ENCODE peak calls at places on chromosome 11, in seven cellular contexts. W is sigmoid colon, K is breast epithelium, U is lower leg skin, Z is tibial nerve, G is A549, J is heart left ventricle. M is an unnamed sample.

GRCh38 chr11:69472766-69473519 is 8.5 kb upstream of the LINC01488 start:
- DNase-seq in J (peak; percentile 14), K (no peak), Z (no peak), W (no peak), G (no peak), U (no peak), M (no peak)

GRCh38 chr11:126686938-126687337 is 313.6 kb downstream of the KIRREL3 start:
- DNase-seq in U (no peak), J (no peak), K (no peak), Z (no peak), G (no peak), W (no peak), M (no peak)

GRCh38 chr11:70423523-70424505 is 25.5 kb downstream of the CTTN start:
- DNase-seq in K (no peak), G (peak; percentile 20), U (no peak), J (no peak), W (no peak), Z (no peak), M (peak; percentile 98)

GRCh38 chr11:110152199-110152598 is 59.0 kb downstream of the ZC3H12C start:
- DNase-seq in U (no peak), W (no peak), G (no peak), Z (no peak), K (no peak), J (no peak), M (no peak)

GRCh38 chr11:38766796-38767195 is 2168.8 kb upstream of the RAG2 start:
- DNase-seq in W (no peak), J (no peak), U (no peak), G (no peak), K (no peak), Z (no peak), M (no peak)

GRCh38 chr11:20022363-20023081 is 137.8 kb downstream of the DBX1 start:
- DNase-seq in G (peak; percentile 50), Z (no peak), K (no peak), W (no peak), J (no peak), U (no peak), M (no peak)

GRCh38 chr11:119728226-119728626 is 774 bp downstream of the NECTIN1 start:
- DNase-seq in Z (no peak), U (no peak), G (no peak), K (no peak), J (no peak), W (no peak), M (peak; percentile 44)

GRCh38 chr11:68780829-68781228 is 29.5 kb upstream of the TESMIN start:
- DNase-seq in K (no peak), G (peak; percentile 24), U (no peak), W (no peak), J (peak; percentile 83), Z (no peak), M (no peak)

GRCh38 chr11:9095421-9095820 is 4.0 kb upstream of the SCUBE2 start:
- DNase-seq in W (no peak), U (no peak), J (no peak), K (no peak), G (no peak), Z (no peak), M (no peak)

GRCh38 chr11:67396258-67396581 is 4.4 kb downstream of the RAD9A start:
- DNase-seq in W (no peak), G (no peak), J (no peak), U (no peak), Z (no peak), K (no peak), M (no peak)

GRCh38 chr11:61837411-61838005 is 9.4 kb downstream of the FADS2 start:
- DNase-seq in U (no peak), Z (no peak), G (no peak), J (peak; percentile 12), K (no peak), W (no peak), M (no peak)

GRCh38 chr11:20089796-20090653 is 70.2 kb downstream of the DBX1 start:
- DNase-seq in G (no peak), Z (no peak), J (peak; percentile 43), W (no peak), U (no peak), K (no peak), M (no peak)

GRCh38 chr11:37422511-37422910 is 824.5 kb upstream of the RAG2 start:
- DNase-seq in U (no peak), J (no peak), G (no peak), K (no peak), W (no peak), Z (no peak), M (no peak)

GRCh38 chr11:70467196-70468085 is 69.1 kb downstream of the CTTN start:
- DNase-seq in W (no peak), U (peak; percentile 43), Z (peak; percentile 56), J (peak; percentile 59), G (peak; percentile 51), K (no peak), M (peak; percentile 50)

GRCh38 chr11:47899801-47900200 is 51.7 kb upstream of the NUP160 start:
- DNase-seq in K (no peak), U (no peak), G (no peak), Z (no peak), W (no peak), J (no peak), M (no peak)

GRCh38 chr11:70142171-70142875 is 60.8 kb upstream of the FADD start:
- DNase-seq in Z (no peak), G (peak; percentile 30), U (no peak), K (no peak), J (no peak), W (no peak), M (no peak)

GRCh38 chr11:32580967-32581366 is 2.7 kb upstream of the EIF3M start:
- DNase-seq in K (no peak), Z (no peak), W (no peak), U (no peak), J (no peak), G (peak; percentile 60), M (no peak)

GRCh38 chr11:47918882-47919495 is 61.4 kb upstream of the PTPRJ start:
- DNase-seq in J (no peak), U (no peak), G (no peak), W (no peak), Z (no peak), K (no peak), M (peak; percentile 53)

GRCh38 chr11:6646040-6646439 is 9.6 kb downstream of the DCHS1 start:
- DNase-seq in J (peak; percentile 93), K (no peak), U (no peak), W (peak; percentile 82), Z (peak; percentile 66), G (no peak), M (no peak)

GRCh38 chr11:116412118-116412889 is 360.5 kb downstream of the BUD13 start:
- DNase-seq in G (peak; percentile 4), U (no peak), W (no peak), K (no peak), Z (no peak), J (no peak), M (no peak)

GRCh38 chr11:7021318-7021717 is 1.0 kb downstream of the NLRP14 start:
- DNase-seq in J (no peak), G (no peak), W (no peak), K (no peak), U (no peak), Z (no peak), M (no peak)

GRCh38 chr11:109939176-109939810 is 153.9 kb upstream of the ZC3H12C start:
- DNase-seq in K (no peak), U (peak; percentile 39), W (no peak), G (peak; percentile 80), Z (no peak), J (peak; percentile 22), M (peak; percentile 5)

GRCh38 chr11:128302425-128303186 is 284.8 kb downstream of the ETS1 start:
- DNase-seq in G (no peak), Z (no peak), K (no peak), J (no peak), U (no peak), W (no peak), M (no peak)
- TF ChIP-seq POLR2A in G (no peak), Z (no peak), K (no peak), J (no peak), U (no peak), W (no peak), M (no peak)

GRCh38 chr11:131906963-131907362 is 536.5 kb downstream of the NTM start:
- DNase-seq in W (no peak), G (no peak), K (no peak), Z (no peak), J (no peak), U (no peak), M (no peak)
- TF ChIP-seq POLR2A in W (no peak), G (no peak), K (no peak), Z (no peak), J (no peak), U (no peak), M (no peak)

DNA sequence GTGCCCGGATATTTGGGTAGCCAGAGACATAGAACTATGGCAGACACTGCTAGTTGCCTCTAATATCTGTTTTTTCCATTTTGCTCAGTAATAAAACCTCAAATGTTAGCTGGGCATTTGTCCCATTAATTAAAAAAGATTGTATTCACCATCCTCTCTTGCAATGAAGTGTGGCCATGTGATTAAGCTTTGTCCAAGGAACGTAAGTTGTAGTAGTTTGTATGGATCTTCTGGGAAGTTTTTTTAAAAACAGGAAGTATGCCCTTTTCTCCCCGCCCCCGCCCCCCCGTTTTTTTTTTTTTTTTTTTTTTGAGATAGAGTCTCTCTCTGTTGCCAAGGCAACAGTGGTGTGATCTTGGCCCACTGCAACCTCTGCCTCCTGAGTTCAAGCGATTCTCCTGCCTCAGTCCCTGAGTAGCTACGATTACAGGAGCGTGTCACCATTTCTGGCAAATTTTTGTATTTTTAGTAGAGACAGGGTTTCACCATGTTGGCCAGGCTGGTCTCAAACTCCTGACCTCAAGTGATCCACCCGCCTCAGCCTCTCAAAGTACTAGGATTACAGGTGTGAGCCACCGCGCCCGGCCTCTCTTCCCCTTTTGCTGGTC is 1.7 kb upstream of the TMEM135 start:
- DNase-seq in W (no peak), J (no peak), Z (no peak), U (no peak), K (no peak), G (no peak), M (no peak)
- TF ChIP-seq POLR2A in W (no peak), J (no peak), Z (no peak), U (no peak), K (no peak), G (no peak), M (no peak)

GRCh38 chr11:11983427-11983826 is 25.0 kb downstream of the DKK3 start:
- DNase-seq in W (peak; percentile 43), U (no peak), Z (no peak), J (no peak), G (no peak), K (no peak), M (no peak)

GRCh38 chr11:11981840-11982239 is 26.6 kb downstream of the DKK3 start:
- DNase-seq in W (peak; percentile 11), G (no peak), U (no peak), J (no peak), Z (no peak), K (no peak), M (no peak)

GRCh38 chr11:11982461-11982860 is 26.0 kb downstream of the DKK3 start:
- DNase-seq in U (no peak), Z (no peak), K (no peak), W (peak; percentile 57), G (no peak), J (no peak), M (no peak)

GRCh38 chr11:11984563-11984962 is 23.9 kb downstream of the DKK3 start:
- DNase-seq in U (no peak), J (no peak), Z (no peak), K (no peak), W (peak; percentile 28), G (no peak), M (no peak)

DNA sequence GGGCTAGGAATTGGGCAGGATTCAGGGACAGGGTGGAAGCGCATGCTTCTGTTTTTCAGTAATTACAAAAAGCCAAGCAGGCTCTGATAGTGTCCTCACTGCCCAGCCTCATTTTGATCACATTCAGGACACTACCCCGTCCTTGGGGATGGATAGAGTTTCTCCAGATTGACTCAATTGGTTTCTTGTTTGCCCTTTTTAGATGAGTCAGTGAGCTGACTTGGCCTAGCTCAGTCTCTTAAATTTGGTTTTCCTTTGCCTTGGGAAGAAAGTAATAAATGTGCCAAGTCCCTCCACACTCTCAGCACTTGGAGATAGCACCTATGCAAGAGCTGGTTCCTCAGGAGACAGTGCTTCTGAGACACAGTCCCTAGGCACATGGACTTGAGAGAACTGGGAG is 25.5 kb downstream of the DKK3 start:
- DNase-seq in U (no peak), G (no peak), J (no peak), Z (no peak), K (no peak), W (no peak), M (no peak)
- TF ChIP-seq POLR2A in U (no peak), G (no peak), J (no peak), Z (no peak), K (no peak), W (no peak), M (no peak)